ENCODE peak calls at places on chromosomes 4 and X, in nine cellular contexts. N is HCT116; R is colonic mucosa; B is SK-N-SH; F is endodermal cell; D is CD8-positive, alpha-beta T cell; V is bronchial epithelial cell; Q is suprapubic skin; E is left ventricle myocardium inferior. A is an unnamed sample. For H3K36me3, the result is how much of the 10 kb centered on the place peaks cover.

GRCh38 chr4:48748949-48749596 is 31.0 kb downstream of the FRYL start:
- DNase-seq in N (no peak), R (no peak), B (no peak), F (no peak), D (no peak), V (peak), Q (no peak), E (no peak), A (no peak)

GRCh38 chr4:15231265-15232091 is 196.4 kb upstream of the C1QTNF7 start:
- DNase-seq in N (peak), R (peak), B (peak), F (peak), D (peak), V (peak), Q (peak), E (peak), A (peak)

GRCh38 chr4:151045907-151046306 is 30.8 kb upstream of the LRBA start:
- DNase-seq in N (peak), R (peak), B (peak), F (peak), D (no peak), V (no peak), Q (no peak), E (no peak), A (no peak)

GRCh38 chr4:184448828-184449227 is 25.5 kb downstream of the IRF2 start:
- DNase-seq in N (no peak), R (no peak), B (no peak), F (no peak), D (no peak), V (no peak), Q (no peak), E (peak), A (no peak)

GRCh38 chr4:81632581-81633247 is 161.0 kb upstream of the RASGEF1B start:
- DNase-seq in N (no peak), R (no peak), B (no peak), F (no peak), D (no peak), V (peak), Q (no peak), E (no peak), A (no peak)

GRCh38 chrX:134512566-134512965 is 52.6 kb downstream of the HPRT1 start:
- DNase-seq in N (peak), R (no peak), B (no peak), F (no peak), D (no peak), V (peak), Q (no peak), E (no peak), A (no peak)

GRCh38 chr4:183798249-183798920 is 106.7 kb upstream of the STOX2 start:
- DNase-seq in N (no peak), R (peak), B (no peak), F (peak), D (no peak), V (peak), Q (no peak), E (no peak), A (no peak)

GRCh38 chr4:176054942-176055341 is 10.7 kb upstream of the WDR17 start:
- DNase-seq in N (no peak), R (no peak), B (no peak), F (no peak), D (no peak), V (no peak), Q (no peak), E (no peak), A (no peak)

GRCh38 chrX:9148626-9149385 is 114.9 kb upstream of the FAM9B start:
- DNase-seq in N (no peak), R (no peak), B (no peak), F (peak), D (no peak), V (peak), Q (no peak), E (no peak), A (no peak)

GRCh38 chrX:106959897-106960296 is 39.7 kb downstream of the CLDN2 start:
- DNase-seq in N (no peak), R (no peak), B (no peak), F (peak), D (no peak), V (peak), Q (no peak), E (no peak), A (no peak)

GRCh38 chr4:104693601-104694201 is 199.0 kb upstream of the CXXC4 start:
- DNase-seq in N (peak), R (no peak), B (peak), F (no peak), D (no peak), V (peak), Q (no peak), E (no peak), A (no peak)

GRCh38 chr4:38078590-38079381 is 118.6 kb downstream of the PTTG2 start:
- DNase-seq in N (no peak), R (peak), B (no peak), F (no peak), D (no peak), V (peak), Q (no peak), E (no peak), A (no peak)

GRCh38 chr4:185304944-185305690 is 90.6 kb downstream of the LRP2BP start:
- DNase-seq in N (no peak), R (no peak), B (peak), F (peak), D (no peak), V (no peak), Q (no peak), E (no peak), A (no peak)

GRCh38 chrX:10387011-10387410 is 230.2 kb downstream of the CLCN4 start:
- DNase-seq in N (no peak), R (no peak), B (no peak), F (no peak), D (no peak), V (peak), Q (no peak), E (no peak), A (no peak)

GRCh38 chrX:135497736-135498135 is 22.7 kb upstream of the INTS6L start:
- DNase-seq in N (no peak), R (no peak), B (peak), F (no peak), D (no peak), V (no peak), Q (no peak), E (no peak), A (no peak)

GRCh38 chr4:123505077-123505456 is 108.5 kb downstream of the SPRY1 start:
- DNase-seq in N (no peak), R (no peak), B (no peak), F (peak), D (no peak), V (no peak), Q (no peak), E (no peak), A (no peak)

GRCh38 chr4:147760695-147761094 is 28.8 kb downstream of the ARHGAP10 start:
- DNase-seq in N (no peak), R (no peak), B (peak), F (no peak), D (no peak), V (no peak), Q (no peak), E (peak), A (peak)

GRCh38 chr4:129261584-129261983 is 165.6 kb downstream of the C4orf33 start:
- DNase-seq in N (no peak), R (no peak), B (peak), F (no peak), D (no peak), V (no peak), Q (no peak), E (no peak), A (no peak)

GRCh38 chrX:45769919-45770582 is 569.4 kb upstream of the DIPK2B start:
- DNase-seq in N (no peak), R (peak), B (peak), F (no peak), D (peak), V (peak), Q (peak), E (peak), A (peak)

GRCh38 chrX:53556868-53557267 is 122.7 kb upstream of the HSD17B10 start:
- DNase-seq in N (no peak), R (no peak), B (no peak), F (no peak), D (no peak), V (no peak), Q (no peak), E (no peak), A (no peak)
- H3K36me3 ChIP-seq in N (under half), R (under half), B (under half), F (half or more), D (half or more), V (under half), Q (half or more), E (half or more), A (under half)

GRCh38 chr4:140003851-140004579 is 150.0 kb downstream of the MAML3 start:
- DNase-seq in N (no peak), R (no peak), B (peak), F (no peak), D (no peak), V (no peak), Q (no peak), E (no peak), A (no peak)

GRCh38 chr4:140005699-140006098 is 148.3 kb downstream of the MAML3 start:
- DNase-seq in N (no peak), R (no peak), B (peak), F (no peak), D (no peak), V (peak), Q (no peak), E (no peak), A (no peak)

GRCh38 chr4:140000232-140000631 is 153.8 kb downstream of the MAML3 start:
- DNase-seq in N (no peak), R (no peak), B (no peak), F (no peak), D (no peak), V (no peak), Q (no peak), E (no peak), A (no peak)

GRCh38 chr4:140004580-140005314 is 149.2 kb downstream of the MAML3 start:
- DNase-seq in N (no peak), R (no peak), B (peak), F (peak), D (no peak), V (peak), Q (no peak), E (peak), A (peak)
- H3K4me3 ChIP-seq in N (no peak), R (no peak), B (peak), F (peak), D (no peak), V (peak), Q (peak), E (peak), A (peak)

GRCh38 chrX:154468217-154468616 is 10.1 kb downstream of the PLXNA3 start:
- DNase-seq in N (no peak), R (no peak), B (no peak), F (no peak), D (no peak), V (no peak), Q (no peak), E (no peak), A (no peak)
- H3K36me3 ChIP-seq in N (under half), R (under half), B (under half), F (under half), D (under half), V (under half), Q (half or more), E (under half), A (under half)

GRCh38 chr4:142846105-142846728 is at the start of gene INPP4B:
- DNase-seq in N (peak), R (peak), B (peak), F (peak), D (peak), V (peak), Q (no peak), E (peak), A (peak)
- H3K4me3 ChIP-seq in N (peak), R (peak), B (peak), F (peak), D (peak), V (peak), Q (peak), E (peak), A (peak)

GRCh38 chr4:56986952-56987351 is 8.3 kb downstream of the POLR2B start:
- DNase-seq in N (no peak), R (no peak), B (no peak), F (no peak), D (no peak), V (no peak), Q (no peak), E (no peak), A (no peak)

GRCh38 chr4:56995525-56995924 is 16.8 kb downstream of the POLR2B start:
- DNase-seq in N (no peak), R (peak), B (no peak), F (no peak), D (no peak), V (no peak), Q (no peak), E (peak), A (no peak)

GRCh38 chr4:56986192-56986591 is 7.5 kb downstream of the POLR2B start:
- DNase-seq in N (no peak), R (no peak), B (no peak), F (no peak), D (no peak), V (no peak), Q (no peak), E (no peak), A (no peak)

DNA sequence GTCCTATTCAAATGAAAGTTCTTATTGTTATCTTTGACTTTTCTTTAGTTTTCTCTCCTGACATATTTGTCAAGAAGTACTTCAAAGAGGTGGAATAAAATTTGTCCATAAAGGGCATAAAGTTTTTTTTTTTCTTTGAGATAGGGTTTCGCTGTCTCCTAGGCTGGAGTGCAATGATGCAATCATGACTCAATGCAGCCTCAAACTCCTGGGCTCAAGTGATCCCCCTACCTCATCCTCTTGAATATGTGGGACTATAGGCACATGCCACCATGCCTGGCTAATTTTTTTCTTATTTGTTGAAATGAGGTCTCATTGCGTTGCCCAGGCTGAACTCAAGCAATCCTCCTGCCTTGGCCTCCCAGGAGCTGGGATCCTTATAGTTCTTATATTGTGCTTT is 11.4 kb downstream of the POLR2B start:
- DNase-seq in N (no peak), R (no peak), B (no peak), F (no peak), D (no peak), V (peak), Q (no peak), E (no peak), A (no peak)
- H3K36me3 ChIP-seq in N (under half), R (under half), B (half or more), F (half or more), D (under half), V (under half), Q (half or more), E (half or more), A (under half)

DNA sequence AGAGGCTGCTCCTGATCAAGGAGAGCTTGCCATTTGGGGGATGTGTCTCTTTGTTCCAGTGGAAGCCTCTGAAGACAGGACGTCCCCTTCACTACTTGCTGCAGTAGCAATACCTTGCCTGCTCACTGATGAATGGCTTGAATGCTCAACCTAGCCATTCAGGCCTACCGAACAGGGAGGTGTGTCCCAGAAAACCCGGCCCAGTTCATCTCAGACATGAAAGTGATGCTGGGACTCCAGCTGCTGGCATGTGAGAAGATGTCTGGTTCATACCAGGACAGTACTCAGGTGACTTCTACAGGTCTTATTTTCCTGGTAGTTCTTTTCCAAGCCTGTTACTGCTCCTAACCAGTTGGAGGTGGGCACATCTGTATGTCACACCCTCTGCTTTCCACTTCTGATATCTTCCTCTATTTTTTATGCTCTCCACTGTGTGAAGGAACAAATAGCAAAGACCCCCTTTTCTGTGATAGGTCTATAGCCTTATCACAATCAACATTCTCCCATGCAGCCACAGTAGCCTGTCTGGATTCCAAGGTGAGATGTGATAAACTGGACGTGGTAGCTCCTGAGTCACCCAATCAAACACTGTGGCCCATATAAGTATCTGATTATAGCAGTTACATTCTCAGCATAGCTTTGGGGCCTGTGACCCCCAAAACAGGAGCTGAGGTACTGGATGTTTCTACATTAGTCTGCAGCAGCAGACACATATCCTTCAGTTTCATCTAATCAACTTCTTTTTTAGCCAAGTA is 172.5 kb upstream of the IGFBP7 start:
- DNase-seq in N (no peak), R (no peak), B (no peak), F (no peak), D (no peak), V (no peak), Q (no peak), E (no peak), A (no peak)
- H3K4me3 ChIP-seq in N (no peak), R (no peak), B (no peak), F (no peak), D (no peak), V (no peak), Q (no peak), E (no peak), A (no peak)